ENCODE peak calls at places on chromosomes 4 and X, in four cellular contexts. L is cerebellum, E is renal cortical epithelial cell, Y is myocyte. V is an unnamed sample.

GRCh38 chrX:106680716-106681115 is 45.8 kb upstream of the RNF128 start:
- DNase-seq in L (no peak), E (no peak), Y (no peak), V (no peak)

GRCh38 chr4:163284304-163284703 is 48.1 kb downstream of the NPY1R start:
- DNase-seq in L (no peak), E (no peak), Y (no peak), V (no peak)

GRCh38 chr4:14329228-14329627 is 673.1 kb upstream of the CPEB2 start:
- DNase-seq in L (no peak), E (no peak), Y (no peak), V (no peak)

GRCh38 chr4:8610858-8611610 is 18.5 kb downstream of the CPZ start:
- DNase-seq in L (no peak), E (no peak), Y (no peak), V (no peak)

GRCh38 chrX:72526534-72527508 is 45.8 kb downstream of the HDAC8 start:
- DNase-seq in L (no peak), E (no peak), Y (no peak), V (no peak)

GRCh38 chr4:184275766-184276165 is 58.1 kb upstream of the ENPP6 start:
- DNase-seq in L (no peak), E (no peak), Y (no peak), V (no peak)

GRCh38 chr4:31125496-31125895 is 405.3 kb downstream of the PCDH7 start:
- DNase-seq in L (no peak), E (no peak), Y (no peak), V (no peak)

GRCh38 chrX:134803551-134804183 is 145.4 kb upstream of the PLAC1 start:
- DNase-seq in L (no peak), E (no peak), Y (no peak), V (no peak)

GRCh38 chrX:120213438-120214265 is 37.0 kb upstream of the ZBTB33 start:
- DNase-seq in L (peak; percentile 40), E (peak; percentile 44), Y (peak; percentile 66), V (peak; percentile 35)

GRCh38 chr4:17613761-17614415 is 553 bp upstream of the MED28 start:
- DNase-seq in L (no peak), E (peak; percentile 82), Y (no peak), V (no peak)

GRCh38 chr4:986949-987688 is at the start of gene IDUA:
- DNase-seq in L (peak; percentile 90), E (peak; percentile 63), Y (peak; percentile 76), V (peak; percentile 83)

GRCh38 chrX:95764972-95765451 is 919.6 kb upstream of the DIAPH2 start:
- DNase-seq in L (no peak), E (peak; percentile 15), Y (no peak), V (no peak)

GRCh38 chr4:173135241-173135847 is 33.3 kb upstream of the GALNT7 start:
- DNase-seq in L (no peak), E (peak; percentile 67), Y (peak; percentile 28), V (no peak)

GRCh38 chr4:60724623-60725022 is 475.5 kb upstream of the ADGRL3 start:
- DNase-seq in L (no peak), E (no peak), Y (no peak), V (no peak)

GRCh38 chr4:106365613-106366012 is 3.0 kb downstream of the GIMD1 start:
- DNase-seq in L (no peak), E (peak; percentile 96), Y (peak; percentile 84), V (no peak)

GRCh38 chr4:151671541-151672059 is 89.2 kb downstream of the GATB start:
- DNase-seq in L (no peak), E (no peak), Y (no peak), V (no peak)

GRCh38 chr4:54229631-54230478 is 762 bp downstream of the PDGFRA start:
- DNase-seq in L (no peak), E (no peak), Y (no peak), V (no peak)

GRCh38 chr4:1249148-1249730 is 309 bp upstream of the CTBP1 start:
- DNase-seq in L (peak; percentile 95), E (peak; percentile 33), Y (peak; percentile 86), V (peak; percentile 81)

GRCh38 chrX:153740631-153741222 is 16.1 kb downstream of the ABCD1 start:
- DNase-seq in L (no peak), E (no peak), Y (no peak), V (no peak)

GRCh38 chrX:281166-281999 is at the start of gene PLCXD1:
- DNase-seq in L (peak; percentile 56), E (peak; percentile 14), Y (no peak), V (no peak)

GRCh38 chrX:109862386-109862910 is 129.4 kb upstream of the ACSL4 start:
- DNase-seq in L (no peak), E (no peak), Y (no peak), V (no peak)

GRCh38 chr4:6175426-6175825 is 24.9 kb downstream of the JAKMIP1 start:
- DNase-seq in L (no peak), E (no peak), Y (no peak), V (no peak)

GRCh38 chrX:110310896-110311295 is 7.0 kb downstream of the AMMECR1 start:
- DNase-seq in L (no peak), E (peak; percentile 35), Y (peak; percentile 62), V (no peak)

GRCh38 chr4:147853706-147854105 is 121.8 kb downstream of the ARHGAP10 start:
- DNase-seq in L (no peak), E (no peak), Y (no peak), V (no peak)

GRCh38 chr4:118948545-118949144 is 60.0 kb downstream of the SYNPO2 start:
- DNase-seq in L (no peak), E (peak; percentile 54), Y (no peak), V (no peak)

GRCh38 chrX:115260330-115260729 is 26.4 kb upstream of the LRCH2 start:
- DNase-seq in L (no peak), E (peak; percentile 66), Y (no peak), V (no peak)

GRCh38 chr4:171812377-171813194 is 618 bp upstream of the GALNTL6 start:
- DNase-seq in L (no peak), E (no peak), Y (peak; percentile 12), V (no peak)

GRCh38 chr4:76984788-76985211 is 35.2 kb downstream of the SEPTIN11 start:
- DNase-seq in L (no peak), E (peak; percentile 99), Y (peak; percentile 99), V (no peak)

GRCh38 chrX:30982467-30982866 is 89.4 kb downstream of the FTHL17 start:
- DNase-seq in L (no peak), E (no peak), Y (no peak), V (no peak)

GRCh38 chr4:183504930-183505555 is at the start of gene ING2:
- DNase-seq in L (peak; percentile 91), E (peak; percentile 27), Y (peak; percentile 25), V (peak; percentile 89)

GRCh38 chr4:48315728-48316630 is 25.4 kb upstream of the SLAIN2 start:
- DNase-seq in L (no peak), E (peak; percentile 69), Y (peak; percentile 68), V (no peak)

GRCh38 chrX:27555514-27555913 is 34.6 kb upstream of the DCAF8L2 start:
- DNase-seq in L (no peak), E (peak; percentile 7), Y (no peak), V (no peak)

GRCh38 chr4:2996437-2996836 is 33.1 kb downstream of the GRK4 start:
- DNase-seq in L (no peak), E (no peak), Y (no peak), V (no peak)

GRCh38 chr4:40719008-40719623 is 30.6 kb upstream of the NSUN7 start:
- DNase-seq in L (no peak), E (peak; percentile 81), Y (peak; percentile 41), V (no peak)

GRCh38 chrX:110022555-110023448 is 19.9 kb downstream of the TMEM164 start:
- DNase-seq in L (no peak), E (no peak), Y (no peak), V (no peak)

V was measured in substantia nigra.